ENCODE peak calls at places on chromosomes 3 and 15, in four cellular contexts. F, H, G and D are unnamed samples.

GRCh38 chr3:187252311-187252710 is 39.2 kb downstream of the MASP1 start:
- DNase-seq in F (no peak), H (peak; percentile 1), G (no peak), D (no peak)

GRCh38 chr3:55468251-55468650 is 18.9 kb downstream of the WNT5A start:
- DNase-seq in F (no peak), H (no peak), G (no peak), D (no peak)

GRCh38 chr3:110615454-110615853 is 456.2 kb upstream of the NECTIN3 start:
- DNase-seq in F (no peak), H (no peak), G (no peak), D (no peak)

GRCh38 chr15:57758556-57758955 is 52.0 kb downstream of the POLR2M start:
- DNase-seq in F (no peak), H (no peak), G (no peak), D (no peak)

GRCh38 chr15:25846377-25846776 is 16.8 kb downstream of the ATP10A start:
- DNase-seq in F (no peak), H (no peak), G (no peak), D (no peak)

GRCh38 chr3:135918600-135918999 is 46.9 kb upstream of the PPP2R3A start:
- DNase-seq in F (no peak), H (no peak), G (peak; percentile 48), D (no peak)

GRCh38 chr3:128205616-128206015 is 52.3 kb downstream of the EEFSEC start:
- DNase-seq in F (no peak), H (no peak), G (no peak), D (no peak)

GRCh38 chr3:126556637-126557414 is 1.9 kb downstream of the C3orf22 start:
- DNase-seq in F (no peak), H (no peak), G (no peak), D (no peak)

GRCh38 chr3:160567774-160568173 is 2.4 kb upstream of the KPNA4 start:
- DNase-seq in F (no peak), H (no peak), G (no peak), D (no peak)

GRCh38 chr3:72426618-72427397 is 421.4 kb downstream of the SHQ1 start:
- DNase-seq in F (no peak), H (no peak), G (no peak), D (no peak)

GRCh38 chr3:23612296-23612891 is 193.4 kb upstream of the UBE2E1 start:
- DNase-seq in F (peak; percentile 46), H (peak; percentile 83), G (peak; percentile 44), D (no peak)

GRCh38 chr15:96089396-96090058 is 241.0 kb upstream of the NR2F2 start:
- DNase-seq in F (no peak), H (no peak), G (no peak), D (no peak)

GRCh38 chr3:189685854-189686253 is 54.7 kb downstream of the TP63 start:
- DNase-seq in F (no peak), H (no peak), G (peak; percentile 51), D (no peak)

GRCh38 chr3:58432905-58433304 is 727 bp downstream of the PDHB start:
- DNase-seq in F (no peak), H (no peak), G (no peak), D (no peak)

GRCh38 chr3:29822051-29822450 is 541.2 kb downstream of the RBMS3 start:
- DNase-seq in F (no peak), H (no peak), G (peak; percentile 33), D (no peak)

GRCh38 chr3:44682182-44682896 is 30.1 kb upstream of the ZNF502 start:
- DNase-seq in F (no peak), H (peak; percentile 65), G (no peak), D (no peak)

GRCh38 chr3:115100172-115100571 is 46.9 kb downstream of the ZBTB20 start:
- DNase-seq in F (no peak), H (peak; percentile 57), G (peak; percentile 31), D (peak; percentile 41)

GRCh38 chr15:52392008-52392687 is 96.5 kb upstream of the MYO5C start:
- DNase-seq in F (no peak), H (no peak), G (no peak), D (no peak)

GRCh38 chr15:79071901-79072300 is 18.7 kb downstream of the RASGRF1 start:
- DNase-seq in F (peak; percentile 62), H (no peak), G (no peak), D (no peak)

GRCh38 chr15:96403932-96404331 is 73.4 kb downstream of the NR2F2 start:
- DNase-seq in F (no peak), H (no peak), G (no peak), D (no peak)

GRCh38 chr3:183291511-183292031 is 38.5 kb downstream of the B3GNT5 start:
- DNase-seq in F (no peak), H (no peak), G (peak; percentile 52), D (no peak)

GRCh38 chr3:26621891-26622633 is 510 bp upstream of the LRRC3B start:
- DNase-seq in F (no peak), H (no peak), G (no peak), D (no peak)